ENCODE peak calls at places on chromosome 11, in nine cellular contexts. E is stomach, K is ovary, V is IMR-90, L is HCT116, M is thyroid gland, P is heart left ventricle, W is tibial nerve, Y is endothelial cell of umbilical vein. I is an unnamed sample.

GRCh38 chr11:118921929-118922744 is 3.6 kb downstream of the BCL9L start:
- DNase-seq in E (peak; percentile 88), K (peak; percentile 89), V (peak; percentile 56), L (no peak), M (peak; percentile 90), P (peak; percentile 95), W (no peak), Y (peak; percentile 40), I (peak; percentile 95)

GRCh38 chr11:92550411-92550810 is 325.8 kb downstream of the FAT3 start:
- DNase-seq in E (peak; percentile 54), K (no peak), V (no peak), L (no peak), M (no peak), P (no peak), W (no peak), Y (no peak), I (no peak)

GRCh38 chr11:47412152-47412746 is 3.9 kb downstream of the SLC39A13 start:
- DNase-seq in E (peak; percentile 54), K (peak; percentile 62), V (peak; percentile 26), L (peak; percentile 21), M (peak; percentile 38), P (peak; percentile 59), W (no peak), Y (no peak), I (no peak)

GRCh38 chr11:1473011-1473628 is 13.5 kb downstream of the MOB2 start:
- DNase-seq in E (no peak), K (no peak), V (no peak), L (no peak), M (no peak), P (peak; percentile 19), W (no peak), Y (no peak), I (no peak)

GRCh38 chr11:120068114-120068573 is 69.8 kb downstream of the TRIM29 start:
- DNase-seq in E (no peak), K (no peak), V (peak; percentile 47), L (no peak), M (no peak), P (no peak), W (no peak), Y (peak; percentile 19), I (no peak)

GRCh38 chr11:24760681-24761080 is 263.8 kb downstream of the LUZP2 start:
- DNase-seq in E (no peak), K (no peak), V (peak; percentile 30), L (no peak), M (no peak), P (no peak), W (no peak), Y (no peak), I (no peak)

GRCh38 chr11:123249354-123249753 is 54.3 kb upstream of the CLMP start:
- DNase-seq in E (no peak), K (no peak), V (peak; percentile 28), L (no peak), M (no peak), P (no peak), W (no peak), Y (no peak), I (peak; percentile 32)

GRCh38 chr11:95498731-95499396 is 267.9 kb upstream of the SESN3 start:
- DNase-seq in E (no peak), K (no peak), V (no peak), L (no peak), M (no peak), P (no peak), W (no peak), Y (no peak), I (no peak)

GRCh38 chr11:10716122-10716521 is 22.6 kb upstream of the IRAG1 start:
- DNase-seq in E (no peak), K (no peak), V (peak; percentile 80), L (no peak), M (no peak), P (no peak), W (no peak), Y (no peak), I (no peak)

GRCh38 chr11:41456288-41456687 is 3.2 kb downstream of the LRRC4C start:
- DNase-seq in E (no peak), K (no peak), V (no peak), L (no peak), M (peak; percentile 32), P (no peak), W (no peak), Y (no peak), I (no peak)

GRCh38 chr11:41457216-41458014 is 2.0 kb downstream of the LRRC4C start:
- DNase-seq in E (no peak), K (no peak), V (no peak), L (no peak), M (peak; percentile 87), P (no peak), W (no peak), Y (no peak), I (no peak)

GRCh38 chr11:41459602-41460405 is at the start of gene LRRC4C:
- DNase-seq in E (no peak), K (no peak), V (no peak), L (no peak), M (peak; percentile 2), P (no peak), W (no peak), Y (no peak), I (no peak)

DNA sequence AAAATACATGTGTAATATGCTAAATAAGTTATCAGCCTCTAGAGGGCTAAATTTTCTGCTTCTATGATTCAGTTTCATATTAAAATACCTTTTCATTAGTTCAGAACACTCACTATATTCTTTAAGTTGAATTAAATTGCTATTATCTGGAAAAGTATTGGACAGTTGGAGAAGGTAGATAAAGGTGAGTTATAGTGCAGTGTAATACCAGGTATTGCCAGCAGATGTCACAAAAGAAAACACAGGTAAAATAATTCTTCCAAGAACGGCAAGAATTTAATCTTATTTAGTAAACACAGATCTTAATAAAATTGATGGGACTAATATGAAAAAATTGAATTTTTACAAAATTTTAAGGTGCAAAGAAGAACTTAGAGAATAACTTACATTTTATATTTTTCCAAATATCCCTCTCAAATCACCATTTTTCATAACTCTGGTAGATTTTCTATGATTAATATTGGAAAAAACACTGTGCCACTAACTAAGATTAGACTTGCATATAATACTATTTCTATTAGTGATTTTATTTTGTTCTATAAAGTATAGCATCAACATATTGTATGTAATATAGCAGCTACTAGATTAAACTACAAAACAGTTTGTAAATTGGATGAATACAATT is 1.7 kb upstream of the LRRC4C start:
- DNase-seq in E (no peak), K (no peak), V (no peak), L (peak; percentile 1), M (no peak), P (no peak), W (peak; percentile 7), Y (peak; percentile 16), I (no peak)
- TF ChIP-seq CTCF in E (no peak), K (peak; percentile 31), V (peak; percentile 37), L (peak; percentile 50), M (peak; percentile 83), P (peak; percentile 50), W (peak; percentile 57), Y (peak; percentile 37), I (no peak)

DNA sequence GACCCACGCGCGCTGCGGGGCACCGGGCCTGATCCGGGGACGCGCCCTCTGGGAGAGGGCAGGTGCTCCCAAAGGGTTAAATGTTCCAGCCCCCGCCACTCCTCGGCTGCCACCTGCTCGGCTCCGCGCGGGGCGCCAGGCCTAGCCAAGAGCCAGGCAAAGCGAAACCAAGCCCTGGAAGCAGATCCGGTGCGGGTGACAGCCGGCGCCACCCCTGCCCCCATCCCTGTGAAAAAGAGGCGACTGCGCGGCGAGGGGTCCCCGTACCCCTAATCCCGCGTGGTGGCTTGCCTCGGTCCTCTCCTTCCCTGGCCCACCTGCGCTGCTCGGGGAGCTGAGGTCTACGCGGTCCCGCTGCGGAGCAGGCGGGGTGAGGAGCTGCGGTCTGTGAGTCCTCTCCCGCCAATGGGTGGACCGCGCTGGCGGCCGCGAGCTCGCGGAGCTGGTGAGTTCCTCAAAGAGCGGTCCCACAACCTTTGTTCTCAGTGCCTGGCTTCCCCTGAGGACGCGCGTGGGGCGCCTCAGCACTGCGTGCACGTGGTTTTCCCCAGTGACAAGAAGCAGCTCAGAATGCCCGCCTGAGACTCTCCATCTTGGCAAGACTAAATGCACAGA is at the start of gene ME3:
- DNase-seq in E (peak; percentile 74), K (peak; percentile 84), V (peak; percentile 44), L (no peak), M (peak; percentile 77), P (peak; percentile 79), W (peak; percentile 33), Y (peak; percentile 80), I (peak; percentile 42)
- TF ChIP-seq POLR2A in E (no peak), K (no peak), V (no peak), L (no peak), M (no peak), P (peak; percentile 13), W (no peak), Y (peak; percentile 80), I (no peak)

DNA sequence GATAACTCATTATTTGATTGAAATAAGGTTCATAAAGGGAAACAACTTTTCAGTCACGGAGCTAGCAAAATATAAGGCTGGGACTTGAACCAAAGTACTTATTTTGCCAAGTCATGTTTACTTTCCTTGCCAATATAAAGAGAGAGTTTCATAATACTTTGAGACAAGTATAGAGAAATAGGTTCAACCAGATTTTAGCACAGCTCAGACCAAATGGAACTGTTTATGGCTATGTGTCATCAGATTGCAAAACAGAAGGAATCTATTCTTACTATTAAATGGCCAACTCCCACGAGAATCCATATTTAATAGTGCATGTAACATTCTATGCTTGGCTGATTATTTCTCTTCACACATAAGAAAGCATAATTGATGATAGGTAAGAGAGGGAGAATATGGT is 1517.6 kb upstream of the TENM4 start:
- DNase-seq in E (no peak), K (no peak), V (peak; percentile 1), L (no peak), M (no peak), P (no peak), W (no peak), Y (no peak), I (no peak)
- H3K4me3 ChIP-seq in E (no peak overlapping the region), K (no peak overlapping the region), V (no peak overlapping the region), L (no peak overlapping the region), M (no peak overlapping the region), P (no peak overlapping the region), W (no peak overlapping the region), Y (no peak overlapping the region), I (no peak overlapping the region)

GRCh38 chr11:69637601-69637955 is 3.4 kb upstream of the CCND1 start:
- DNase-seq in E (no peak), K (no peak), V (no peak), L (no peak), M (no peak), P (no peak), W (no peak), Y (no peak), I (no peak)
- TF ChIP-seq CTCF in E (no peak), K (no peak), V (no peak), L (no peak), M (no peak), P (no peak), W (no peak), Y (no peak), I (no peak)